ENCODE peak calls at places on chromosome 11, in eight cellular contexts. One of them, this sample, is unnamed.

GRCh38 chr11:102097175-102097574 is 13.1 kb upstream of the YAP1 start:
- DNase-seq in astrocyte of the cerebellum: no peak
- DNase-seq in endothelial cell of umbilical vein: no peak
- DNase-seq in activated CD8-positive, alpha-beta T cell treated with anti-CD3 and anti-CD28 coated beads for 36 hours: no peak
- DNase-seq in B cell: no peak
- DNase-seq in stomach: no peak
- DNase-seq in WTC11: no peak
- DNase-seq in nephron progenitor cell: no peak
- DNase-seq in this sample: no peak

GRCh38 chr11:69218946-69219720 is 63.4 kb downstream of the SMIM38 start:
- DNase-seq in astrocyte of the cerebellum: no peak
- DNase-seq in endothelial cell of umbilical vein: no peak
- DNase-seq in activated CD8-positive, alpha-beta T cell treated with anti-CD3 and anti-CD28 coated beads for 36 hours: no peak
- DNase-seq in B cell: no peak
- DNase-seq in stomach: peak; percentile 11
- DNase-seq in WTC11: no peak
- DNase-seq in nephron progenitor cell: no peak
- DNase-seq in this sample: no peak

GRCh38 chr11:43925063-43925931 is 17.1 kb upstream of the C11orf96 start:
- DNase-seq in astrocyte of the cerebellum: no peak
- DNase-seq in endothelial cell of umbilical vein: peak; percentile 81
- DNase-seq in activated CD8-positive, alpha-beta T cell treated with anti-CD3 and anti-CD28 coated beads for 36 hours: no peak
- DNase-seq in B cell: no peak
- DNase-seq in stomach: no peak
- DNase-seq in WTC11: no peak
- DNase-seq in nephron progenitor cell: no peak
- DNase-seq in this sample: no peak

GRCh38 chr11:19714093-19714386 is 1.4 kb downstream of the NAV2 start:
- DNase-seq in astrocyte of the cerebellum: no peak
- DNase-seq in endothelial cell of umbilical vein: peak; percentile 46
- DNase-seq in activated CD8-positive, alpha-beta T cell treated with anti-CD3 and anti-CD28 coated beads for 36 hours: no peak
- DNase-seq in B cell: peak; percentile 22
- DNase-seq in stomach: no peak
- DNase-seq in WTC11: peak; percentile 34
- DNase-seq in nephron progenitor cell: no peak
- DNase-seq in this sample: no peak

GRCh38 chr11:57131080-57131790 is 50.5 kb upstream of the LRRC55 start:
- DNase-seq in astrocyte of the cerebellum: no peak
- DNase-seq in endothelial cell of umbilical vein: peak; percentile 47
- DNase-seq in activated CD8-positive, alpha-beta T cell treated with anti-CD3 and anti-CD28 coated beads for 36 hours: no peak
- DNase-seq in B cell: no peak
- DNase-seq in stomach: peak; percentile 57
- DNase-seq in WTC11: peak; percentile 79
- DNase-seq in nephron progenitor cell: peak; percentile 59
- DNase-seq in this sample: no peak

GRCh38 chr11:65445604-65446445 is 23.2 kb downstream of the NEAT1 start:
- DNase-seq in astrocyte of the cerebellum: no peak
- DNase-seq in endothelial cell of umbilical vein: peak; percentile 55
- DNase-seq in activated CD8-positive, alpha-beta T cell treated with anti-CD3 and anti-CD28 coated beads for 36 hours: no peak
- DNase-seq in B cell: peak; percentile 9
- DNase-seq in stomach: peak; percentile 34
- DNase-seq in WTC11: no peak
- DNase-seq in nephron progenitor cell: no peak
- DNase-seq in this sample: no peak

GRCh38 chr11:61701298-61701993 is 21.3 kb downstream of the DAGLA start:
- DNase-seq in astrocyte of the cerebellum: no peak
- DNase-seq in endothelial cell of umbilical vein: peak; percentile 19
- DNase-seq in activated CD8-positive, alpha-beta T cell treated with anti-CD3 and anti-CD28 coated beads for 36 hours: peak; percentile 32
- DNase-seq in B cell: no peak
- DNase-seq in stomach: no peak
- DNase-seq in WTC11: peak; percentile 81
- DNase-seq in nephron progenitor cell: peak; percentile 51
- DNase-seq in this sample: no peak

GRCh38 chr11:108672113-108672512 is 7.2 kb downstream of the DDX10 start:
- DNase-seq in astrocyte of the cerebellum: peak; percentile 32
- DNase-seq in endothelial cell of umbilical vein: peak; percentile 27
- DNase-seq in activated CD8-positive, alpha-beta T cell treated with anti-CD3 and anti-CD28 coated beads for 36 hours: no peak
- DNase-seq in B cell: no peak
- DNase-seq in stomach: no peak
- DNase-seq in WTC11: no peak
- DNase-seq in nephron progenitor cell: no peak
- DNase-seq in this sample: no peak

GRCh38 chr11:83456075-83456474 is 169.9 kb upstream of the CCDC90B start:
- DNase-seq in astrocyte of the cerebellum: no peak
- DNase-seq in endothelial cell of umbilical vein: no peak
- DNase-seq in activated CD8-positive, alpha-beta T cell treated with anti-CD3 and anti-CD28 coated beads for 36 hours: no peak
- DNase-seq in B cell: no peak
- DNase-seq in stomach: no peak
- DNase-seq in WTC11: peak; percentile 50
- DNase-seq in nephron progenitor cell: peak; percentile 64
- DNase-seq in this sample: no peak

GRCh38 chr11:38538866-38539651 is 1941.0 kb upstream of the RAG2 start:
- DNase-seq in astrocyte of the cerebellum: no peak
- DNase-seq in endothelial cell of umbilical vein: no peak
- DNase-seq in activated CD8-positive, alpha-beta T cell treated with anti-CD3 and anti-CD28 coated beads for 36 hours: no peak
- DNase-seq in B cell: no peak
- DNase-seq in stomach: no peak
- DNase-seq in WTC11: no peak
- DNase-seq in nephron progenitor cell: no peak
- DNase-seq in this sample: no peak

GRCh38 chr11:128473631-128474030 is 113.7 kb downstream of the ETS1 start:
- DNase-seq in astrocyte of the cerebellum: no peak
- DNase-seq in endothelial cell of umbilical vein: no peak
- DNase-seq in activated CD8-positive, alpha-beta T cell treated with anti-CD3 and anti-CD28 coated beads for 36 hours: peak; percentile 71
- DNase-seq in B cell: peak; percentile 32
- DNase-seq in stomach: no peak
- DNase-seq in WTC11: no peak
- DNase-seq in nephron progenitor cell: no peak
- DNase-seq in this sample: no peak

GRCh38 chr11:133082453-133082781 is 449.9 kb downstream of the OPCML start:
- DNase-seq in astrocyte of the cerebellum: no peak
- DNase-seq in endothelial cell of umbilical vein: no peak
- DNase-seq in activated CD8-positive, alpha-beta T cell treated with anti-CD3 and anti-CD28 coated beads for 36 hours: peak; percentile 41
- DNase-seq in B cell: no peak
- DNase-seq in stomach: no peak
- DNase-seq in WTC11: peak; percentile 59
- DNase-seq in nephron progenitor cell: peak; percentile 62
- DNase-seq in this sample: no peak

GRCh38 chr11:14029971-14030531 is 67.5 kb downstream of the SPON1 start:
- DNase-seq in astrocyte of the cerebellum: no peak
- DNase-seq in endothelial cell of umbilical vein: no peak
- DNase-seq in activated CD8-positive, alpha-beta T cell treated with anti-CD3 and anti-CD28 coated beads for 36 hours: no peak
- DNase-seq in B cell: no peak
- DNase-seq in stomach: peak; percentile 79
- DNase-seq in WTC11: no peak
- DNase-seq in nephron progenitor cell: no peak
- DNase-seq in this sample: peak; percentile 9

GRCh38 chr11:105092255-105093239 is 47.0 kb downstream of the CARD18 start:
- DNase-seq in astrocyte of the cerebellum: no peak
- DNase-seq in endothelial cell of umbilical vein: peak; percentile 21
- DNase-seq in activated CD8-positive, alpha-beta T cell treated with anti-CD3 and anti-CD28 coated beads for 36 hours: no peak
- DNase-seq in B cell: no peak
- DNase-seq in stomach: no peak
- DNase-seq in WTC11: no peak
- DNase-seq in nephron progenitor cell: no peak
- DNase-seq in this sample: no peak

GRCh38 chr11:64000026-64000739 is 13.9 kb downstream of the OTUB1 start:
- DNase-seq in astrocyte of the cerebellum: peak; percentile 23
- DNase-seq in endothelial cell of umbilical vein: peak; percentile 53
- DNase-seq in activated CD8-positive, alpha-beta T cell treated with anti-CD3 and anti-CD28 coated beads for 36 hours: peak; percentile 76
- DNase-seq in B cell: peak; percentile 99
- DNase-seq in stomach: peak; percentile 80
- DNase-seq in WTC11: peak; percentile 76
- DNase-seq in nephron progenitor cell: peak; percentile 79
- DNase-seq in this sample: no peak

GRCh38 chr11:117874253-117874909 is 2.1 kb downstream of the FXYD6 start:
- DNase-seq in astrocyte of the cerebellum: no peak
- DNase-seq in endothelial cell of umbilical vein: no peak
- DNase-seq in activated CD8-positive, alpha-beta T cell treated with anti-CD3 and anti-CD28 coated beads for 36 hours: no peak
- DNase-seq in B cell: no peak
- DNase-seq in stomach: no peak
- DNase-seq in WTC11: peak; percentile 53
- DNase-seq in nephron progenitor cell: no peak
- DNase-seq in this sample: no peak

GRCh38 chr11:26782220-26782619 is 60.4 kb upstream of the SLC5A12 start:
- DNase-seq in astrocyte of the cerebellum: no peak
- DNase-seq in endothelial cell of umbilical vein: no peak
- DNase-seq in activated CD8-positive, alpha-beta T cell treated with anti-CD3 and anti-CD28 coated beads for 36 hours: no peak
- DNase-seq in B cell: no peak
- DNase-seq in stomach: no peak
- DNase-seq in WTC11: no peak
- DNase-seq in nephron progenitor cell: no peak
- DNase-seq in this sample: no peak

GRCh38 chr11:71454470-71455113 is 1.6 kb downstream of the NADSYN1 start:
- DNase-seq in astrocyte of the cerebellum: no peak
- DNase-seq in endothelial cell of umbilical vein: no peak
- DNase-seq in activated CD8-positive, alpha-beta T cell treated with anti-CD3 and anti-CD28 coated beads for 36 hours: peak; percentile 32
- DNase-seq in B cell: no peak
- DNase-seq in stomach: no peak
- DNase-seq in WTC11: no peak
- DNase-seq in nephron progenitor cell: no peak
- DNase-seq in this sample: no peak

DNA sequence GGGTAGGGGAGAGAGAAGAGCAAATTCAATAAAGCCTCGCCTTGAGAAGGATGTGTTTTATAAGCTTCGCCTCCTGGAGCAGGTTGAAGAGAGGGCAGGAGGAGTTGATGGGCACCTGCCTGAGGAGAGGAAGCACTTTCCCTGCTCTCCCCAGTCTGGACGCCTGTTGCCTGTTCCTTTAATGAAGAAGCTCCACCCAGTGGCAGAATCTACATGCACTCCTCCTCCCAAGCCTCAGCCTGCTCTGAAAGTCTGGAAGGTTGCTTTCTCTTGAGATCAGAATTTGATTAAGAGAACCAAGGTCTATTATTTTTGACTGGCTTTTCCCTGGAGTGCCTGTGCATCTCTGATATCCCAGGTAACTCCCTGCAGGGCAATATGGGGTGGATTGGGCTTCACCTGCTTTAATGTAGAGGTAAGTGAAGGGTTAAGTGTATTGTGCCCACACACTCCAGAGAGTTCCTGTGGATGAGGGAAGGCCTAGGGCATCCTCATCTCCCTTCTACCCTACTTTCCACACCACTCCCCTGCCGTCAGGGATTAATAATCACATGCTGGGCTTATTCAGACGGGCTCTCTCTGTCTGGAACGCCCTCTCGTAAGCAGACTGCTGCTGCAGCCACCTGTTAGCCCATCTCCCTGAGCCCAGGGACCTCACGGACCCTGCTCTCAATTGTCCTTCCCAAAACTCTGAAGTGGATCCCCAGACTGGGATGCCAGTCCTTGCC is 22.3 kb downstream of the NTM start:
- DNase-seq in astrocyte of the cerebellum: no peak
- DNase-seq in endothelial cell of umbilical vein: no peak
- DNase-seq in activated CD8-positive, alpha-beta T cell treated with anti-CD3 and anti-CD28 coated beads for 36 hours: no peak
- DNase-seq in B cell: no peak
- DNase-seq in stomach: no peak
- DNase-seq in WTC11: peak; percentile 46
- DNase-seq in nephron progenitor cell: no peak
- DNase-seq in this sample: no peak
- TF ChIP-seq CTCF in astrocyte of the cerebellum: peak; percentile 39
- TF ChIP-seq CTCF in endothelial cell of umbilical vein: no peak
- TF ChIP-seq CTCF in activated CD8-positive, alpha-beta T cell treated with anti-CD3 and anti-CD28 coated beads for 36 hours: no peak
- TF ChIP-seq CTCF in B cell: no peak
- TF ChIP-seq CTCF in stomach: no peak
- TF ChIP-seq CTCF in WTC11: no peak
- TF ChIP-seq CTCF in nephron progenitor cell: no peak
- TF ChIP-seq CTCF in this sample: no peak

GRCh38 chr11:96339704-96340554 is 3.1 kb downstream of the MAML2 start:
- DNase-seq in astrocyte of the cerebellum: no peak
- DNase-seq in endothelial cell of umbilical vein: no peak
- DNase-seq in activated CD8-positive, alpha-beta T cell treated with anti-CD3 and anti-CD28 coated beads for 36 hours: no peak
- DNase-seq in B cell: no peak
- DNase-seq in stomach: no peak
- DNase-seq in WTC11: no peak
- DNase-seq in nephron progenitor cell: no peak
- DNase-seq in this sample: no peak

GRCh38 chr11:96342971-96343711 is at the start of gene MAML2:
- DNase-seq in astrocyte of the cerebellum: peak; percentile 86
- DNase-seq in endothelial cell of umbilical vein: peak; percentile 91
- DNase-seq in activated CD8-positive, alpha-beta T cell treated with anti-CD3 and anti-CD28 coated beads for 36 hours: peak; percentile 96
- DNase-seq in B cell: peak; percentile 87
- DNase-seq in stomach: peak; percentile 94
- DNase-seq in WTC11: peak; percentile 94
- DNase-seq in nephron progenitor cell: peak; percentile 87
- DNase-seq in this sample: peak; percentile 65

GRCh38 chr11:96340555-96340885 is 2.5 kb downstream of the MAML2 start:
- DNase-seq in astrocyte of the cerebellum: no peak
- DNase-seq in endothelial cell of umbilical vein: no peak
- DNase-seq in activated CD8-positive, alpha-beta T cell treated with anti-CD3 and anti-CD28 coated beads for 36 hours: no peak
- DNase-seq in B cell: no peak
- DNase-seq in stomach: no peak
- DNase-seq in WTC11: no peak
- DNase-seq in nephron progenitor cell: no peak
- DNase-seq in this sample: no peak

GRCh38 chr11:96342131-96342970 is 644 bp downstream of the MAML2 start:
- DNase-seq in astrocyte of the cerebellum: no peak
- DNase-seq in endothelial cell of umbilical vein: peak; percentile 45
- DNase-seq in activated CD8-positive, alpha-beta T cell treated with anti-CD3 and anti-CD28 coated beads for 36 hours: no peak
- DNase-seq in B cell: no peak
- DNase-seq in stomach: no peak
- DNase-seq in WTC11: no peak
- DNase-seq in nephron progenitor cell: no peak
- DNase-seq in this sample: no peak

GRCh38 chr11:96341237-96342130 is 1.5 kb downstream of the MAML2 start:
- DNase-seq in astrocyte of the cerebellum: no peak
- DNase-seq in endothelial cell of umbilical vein: peak; percentile 49
- DNase-seq in activated CD8-positive, alpha-beta T cell treated with anti-CD3 and anti-CD28 coated beads for 36 hours: peak; percentile 79
- DNase-seq in B cell: peak; percentile 67
- DNase-seq in stomach: peak; percentile 60
- DNase-seq in WTC11: peak; percentile 46
- DNase-seq in nephron progenitor cell: no peak
- DNase-seq in this sample: no peak
- TF ChIP-seq CTCF in astrocyte of the cerebellum: peak; percentile 56
- TF ChIP-seq CTCF in endothelial cell of umbilical vein: peak; percentile 52
- TF ChIP-seq CTCF in activated CD8-positive, alpha-beta T cell treated with anti-CD3 and anti-CD28 coated beads for 36 hours: peak; percentile 36
- TF ChIP-seq CTCF in B cell: peak; percentile 38
- TF ChIP-seq CTCF in stomach: no peak
- TF ChIP-seq CTCF in WTC11: peak; percentile 17
- TF ChIP-seq CTCF in nephron progenitor cell: no peak
- TF ChIP-seq CTCF in this sample: peak; percentile 50

DNA sequence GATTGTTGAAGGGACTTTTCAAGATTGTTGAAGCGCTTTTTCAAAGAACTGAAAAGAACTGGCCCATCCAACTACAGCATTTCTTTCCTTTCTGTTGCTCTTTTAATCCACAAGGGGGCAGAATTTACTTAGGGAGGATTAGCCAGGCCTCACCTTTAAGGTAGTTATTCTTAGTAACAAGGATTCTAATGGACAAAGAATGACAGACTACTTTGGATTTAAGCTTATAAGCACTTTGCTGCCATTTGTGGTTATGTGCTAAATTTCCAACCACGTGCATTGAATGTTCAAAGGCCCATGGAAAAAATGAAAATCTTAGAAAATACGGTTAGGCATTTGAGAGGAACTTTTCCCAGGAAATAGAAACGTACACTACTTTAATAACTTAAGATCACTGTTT is 49.5 kb upstream of the HSPA8 start:
- DNase-seq in astrocyte of the cerebellum: no peak
- DNase-seq in endothelial cell of umbilical vein: peak; percentile 41
- DNase-seq in activated CD8-positive, alpha-beta T cell treated with anti-CD3 and anti-CD28 coated beads for 36 hours: no peak
- DNase-seq in B cell: peak; percentile 45
- DNase-seq in stomach: no peak
- DNase-seq in WTC11: no peak
- DNase-seq in nephron progenitor cell: no peak
- DNase-seq in this sample: no peak
- TF ChIP-seq CTCF in astrocyte of the cerebellum: peak; percentile 69
- TF ChIP-seq CTCF in endothelial cell of umbilical vein: peak; percentile 52
- TF ChIP-seq CTCF in activated CD8-positive, alpha-beta T cell treated with anti-CD3 and anti-CD28 coated beads for 36 hours: peak; percentile 85
- TF ChIP-seq CTCF in B cell: peak; percentile 76
- TF ChIP-seq CTCF in stomach: no peak
- TF ChIP-seq CTCF in WTC11: peak; percentile 54
- TF ChIP-seq CTCF in nephron progenitor cell: peak; percentile 76
- TF ChIP-seq CTCF in this sample: peak; percentile 63

GRCh38 chr11:45054956-45055355 is 91.5 kb upstream of the PRDM11 start:
- DNase-seq in astrocyte of the cerebellum: no peak
- DNase-seq in endothelial cell of umbilical vein: no peak
- DNase-seq in activated CD8-positive, alpha-beta T cell treated with anti-CD3 and anti-CD28 coated beads for 36 hours: no peak
- DNase-seq in B cell: no peak
- DNase-seq in stomach: no peak
- DNase-seq in WTC11: no peak
- DNase-seq in nephron progenitor cell: no peak
- DNase-seq in this sample: no peak
- TF ChIP-seq CTCF in astrocyte of the cerebellum: no peak
- TF ChIP-seq CTCF in endothelial cell of umbilical vein: no peak
- TF ChIP-seq CTCF in activated CD8-positive, alpha-beta T cell treated with anti-CD3 and anti-CD28 coated beads for 36 hours: no peak
- TF ChIP-seq CTCF in B cell: no peak
- TF ChIP-seq CTCF in stomach: no peak
- TF ChIP-seq CTCF in WTC11: no peak
- TF ChIP-seq CTCF in nephron progenitor cell: no peak
- TF ChIP-seq CTCF in this sample: no peak